ENCODE peak calls at places on chromosome 13, in seven cellular contexts. D is IMR-90, M is ovary, S is natural killer cell, V is psoas muscle, J is uterus, T is MCF 10A. K is an unnamed sample.

GRCh38 chr13:67353891-67354459 is 123.8 kb upstream of the PCDH9 start:
- DNase-seq in D (peak; percentile 27), M (no peak), S (no peak), V (no peak), J (no peak), T (peak; percentile 16), K (peak; percentile 21)

GRCh38 chr13:102846261-102847015 is 606 bp downstream of the ERCC5 start:
- DNase-seq in D (peak; percentile 30), M (no peak), S (peak; percentile 42), V (peak; percentile 55), J (peak; percentile 21), T (peak; percentile 52), K (peak; percentile 54)

GRCh38 chr13:42753697-42754096 is 27.7 kb upstream of the FAM216B start:
- DNase-seq in D (no peak), M (no peak), S (no peak), V (no peak), J (no peak), T (no peak), K (no peak)

GRCh38 chr13:39655569-39656324 is at the start of gene COG6:
- DNase-seq in D (peak; percentile 80), M (peak; percentile 88), S (peak; percentile 96), V (peak; percentile 93), J (peak; percentile 87), T (peak; percentile 83), K (peak; percentile 86)

GRCh38 chr13:41065098-41065497 is 3.8 kb downstream of the WBP4 start:
- DNase-seq in D (peak; percentile 92), M (no peak), S (no peak), V (no peak), J (no peak), T (no peak), K (peak; percentile 83)

GRCh38 chr13:29893438-29893837 is 43.0 kb upstream of the UBL3 start:
- DNase-seq in D (peak; percentile 51), M (no peak), S (no peak), V (no peak), J (no peak), T (no peak), K (peak; percentile 16)

GRCh38 chr13:36217456-36217855 is 3.1 kb upstream of the SOHLH2 start:
- DNase-seq in D (no peak), M (no peak), S (no peak), V (no peak), J (no peak), T (no peak), K (no peak)

GRCh38 chr13:78478183-78478582 is 125.2 kb downstream of the POU4F1 start:
- DNase-seq in D (no peak), M (no peak), S (no peak), V (no peak), J (no peak), T (no peak), K (no peak)

GRCh38 chr13:28494861-28495585 is at the start of gene FLT1:
- DNase-seq in D (peak; percentile 38), M (no peak), S (peak; percentile 19), V (peak; percentile 77), J (peak; percentile 63), T (no peak), K (no peak)

GRCh38 chr13:97015661-97016350 is 21.5 kb upstream of the OXGR1 start:
- DNase-seq in D (no peak), M (no peak), S (no peak), V (no peak), J (no peak), T (no peak), K (no peak)

GRCh38 chr13:80011448-80012212 is 329.3 kb downstream of the SPRY2 start:
- DNase-seq in D (no peak), M (no peak), S (no peak), V (no peak), J (no peak), T (no peak), K (peak; percentile 55)

GRCh38 chr13:101053289-101053688 is 363.0 kb downstream of the NALCN start:
- DNase-seq in D (no peak), M (no peak), S (no peak), V (no peak), J (no peak), T (no peak), K (peak; percentile 66)

GRCh38 chr13:39960206-39960605 is 304.7 kb downstream of the COG6 start:
- DNase-seq in D (no peak), M (no peak), S (no peak), V (no peak), J (no peak), T (no peak), K (no peak)

GRCh38 chr13:34747507-34747906 is 194.6 kb upstream of the NBEA start:
- DNase-seq in D (no peak), M (no peak), S (no peak), V (no peak), J (no peak), T (no peak), K (no peak)

GRCh38 chr13:113448885-113449692 is 4.2 kb downstream of the ADPRHL1 start:
- DNase-seq in D (no peak), M (peak; percentile 80), S (no peak), V (peak; percentile 67), J (peak; percentile 46), T (peak; percentile 95), K (peak; percentile 79)

GRCh38 chr13:33251131-33251629 is 34.4 kb downstream of the STARD13 start:
- DNase-seq in D (peak; percentile 99), M (no peak), S (no peak), V (no peak), J (peak; percentile 66), T (peak; percentile 88), K (peak; percentile 95)

GRCh38 chr13:39034085-39034484 is 3.8 kb downstream of the PROSER1 start:
- DNase-seq in D (no peak), M (no peak), S (no peak), V (no peak), J (no peak), T (no peak), K (no peak)

GRCh38 chr13:51240178-51240577 is 18.0 kb downstream of the FAM124A start:
- DNase-seq in D (no peak), M (no peak), S (no peak), V (no peak), J (no peak), T (no peak), K (no peak)

GRCh38 chr13:107141767-107142166 is 573.8 kb upstream of the ARGLU1 start:
- DNase-seq in D (no peak), M (no peak), S (no peak), V (no peak), J (no peak), T (no peak), K (no peak)

GRCh38 chr13:107138468-107138867 is 570.5 kb upstream of the ARGLU1 start:
- DNase-seq in D (no peak), M (no peak), S (no peak), V (no peak), J (no peak), T (no peak), K (no peak)

GRCh38 chr13:107138987-107139386 is 571.0 kb upstream of the ARGLU1 start:
- DNase-seq in D (no peak), M (no peak), S (no peak), V (no peak), J (no peak), T (no peak), K (no peak)

GRCh38 chr13:107144432-107144831 is 576.5 kb upstream of the ARGLU1 start:
- DNase-seq in D (peak; percentile 27), M (no peak), S (no peak), V (no peak), J (no peak), T (peak; percentile 16), K (no peak)
- TF ChIP-seq CTCF in D (peak; percentile 59), M (no peak), S (no peak), V (no peak), J (no peak), T (peak; percentile 37), K (no peak)

GRCh38 chr13:48299591-48299990 is 4.0 kb upstream of the RB1 start:
- DNase-seq in D (no peak), M (no peak), S (no peak), V (no peak), J (no peak), T (no peak), K (no peak)

GRCh38 chr13:48303331-48304131 is at the start of gene RB1:
- DNase-seq in D (peak; percentile 87), M (peak; percentile 93), S (peak; percentile 90), V (peak; percentile 97), J (peak; percentile 92), T (peak; percentile 92), K (peak; percentile 87)

GRCh38 chr13:48302920-48303330 is 626 bp upstream of the RB1 start:
- DNase-seq in D (peak; percentile 37), M (no peak), S (no peak), V (no peak), J (no peak), T (no peak), K (peak; percentile 62)

GRCh38 chr13:48304132-48304876 is 753 bp downstream of the RB1 start:
- DNase-seq in D (peak; percentile 55), M (peak; percentile 21), S (peak; percentile 34), V (peak; percentile 57), J (no peak), T (peak; percentile 58), K (peak; percentile 64)
- TF ChIP-seq CTCF in D (peak; percentile 3), M (no peak), S (no peak), V (no peak), J (no peak), T (no peak), K (no peak)

GRCh38 chr13:81714513-81714912 is 1373.6 kb upstream of the SPRY2 start:
- DNase-seq in D (no peak), M (no peak), S (no peak), V (no peak), J (no peak), T (no peak), K (no peak)
- TF ChIP-seq CTCF in D (no peak), M (no peak), S (no peak), V (no peak), J (no peak), T (no peak), K (no peak)

GRCh38 chr13:65921933-65922332 is 1308.2 kb downstream of the PCDH9 start:
- DNase-seq in D (no peak), M (no peak), S (no peak), V (no peak), J (no peak), T (peak; percentile 40), K (no peak)

GRCh38 chr13:65932587-65933239 is 1297.4 kb downstream of the PCDH9 start:
- DNase-seq in D (peak; percentile 7), M (no peak), S (no peak), V (no peak), J (no peak), T (peak; percentile 51), K (peak; percentile 36)

GRCh38 chr13:65932013-65932412 is 1298.1 kb downstream of the PCDH9 start:
- DNase-seq in D (no peak), M (no peak), S (no peak), V (no peak), J (no peak), T (no peak), K (no peak)

GRCh38 chr13:65929436-65929835 is 1300.7 kb downstream of the PCDH9 start:
- DNase-seq in D (peak; percentile 86), M (no peak), S (no peak), V (no peak), J (no peak), T (no peak), K (no peak)

DNA sequence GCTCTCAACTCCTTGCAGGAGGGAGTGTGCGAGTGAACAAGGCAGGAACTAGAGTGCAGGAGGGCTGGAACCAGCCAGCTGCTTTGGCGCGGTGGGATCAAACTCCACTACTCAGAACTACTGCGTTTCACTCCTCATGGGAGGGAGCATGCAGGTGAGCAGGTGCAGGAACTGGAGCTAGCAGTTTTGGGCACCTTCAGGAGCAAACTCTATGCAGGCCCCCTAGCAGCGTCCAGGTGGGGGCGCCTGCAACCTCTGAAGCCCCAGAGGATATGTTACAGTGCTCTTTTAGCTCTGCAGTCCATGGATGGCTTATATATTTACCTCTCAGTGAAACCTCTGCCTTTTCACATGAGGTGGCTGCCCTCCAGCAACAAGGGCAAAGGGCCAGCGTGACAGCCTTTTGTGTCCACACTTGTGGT is 1303.4 kb downstream of the PCDH9 start:
- DNase-seq in D (no peak), M (no peak), S (no peak), V (peak; percentile 28), J (no peak), T (no peak), K (no peak)
- TF ChIP-seq CTCF in D (no peak), M (no peak), S (peak; percentile 20), V (no peak), J (no peak), T (no peak), K (no peak)